ENCODE peak calls at places on chromosome 22, in six cellular contexts. U, E, R, Q, C and M are unnamed samples.
A peak's percentile ranks its signal among the peaks of the same experiment; 100 is the strongest.

GRCh38 chr22:22010358-22010757 is 27.8 kb upstream of the TOP3B start:
- DNase-seq in C (no peak), R (no peak), E (no peak), Q (no peak), U (no peak), M (no peak)

GRCh38 chr22:29901354-29901753 is 18.4 kb downstream of the MTMR3 start:
- DNase-seq in E (no peak), U (no peak), R (no peak), C (no peak), Q (no peak), M (no peak)

GRCh38 chr22:32333769-32334639 is 23.7 kb upstream of the RFPL3 start:
- DNase-seq in Q (no peak), R (no peak), U (no peak), E (no peak), C (no peak), M (no peak)

GRCh38 chr22:40261783-40262182 is 84.1 kb downstream of the TNRC6B start:
- DNase-seq in R (no peak), E (no peak), U (no peak), C (no peak), Q (no peak), M (no peak)

GRCh38 chr22:17013396-17014100 is 5.5 kb upstream of the GAB4 start:
- DNase-seq in R (no peak), C (no peak), U (no peak), E (no peak), Q (no peak), M (no peak)

GRCh38 chr22:26143801-26144325 is 25.4 kb upstream of the SEZ6L start:
- DNase-seq in C (no peak), R (no peak), U (no peak), E (no peak), Q (no peak), M (no peak)

GRCh38 chr22:27170491-27170890 is 513.1 kb downstream of the MIAT start:
- DNase-seq in R (no peak), C (no peak), Q (no peak), E (peak; percentile 17), U (no peak), M (peak; percentile 24)

GRCh38 chr22:48489551-48490512 is 1337.8 kb downstream of the BRD1 start:
- DNase-seq in R (no peak), Q (no peak), C (no peak), E (no peak), U (peak; percentile 47), M (peak; percentile 53)

GRCh38 chr22:46031561-46031960 is 54.6 kb upstream of the WNT7B start:
- DNase-seq in E (peak; percentile 4), R (no peak), C (no peak), Q (no peak), U (no peak), M (no peak)

GRCh38 chr22:23289851-23290724 is 109.8 kb downstream of the BCR start:
- DNase-seq in Q (no peak), R (peak; percentile 38), E (peak; percentile 45), U (peak; percentile 81), C (no peak), M (peak; percentile 80)

GRCh38 chr22:48651981-48652538 is 1175.6 kb downstream of the BRD1 start:
- DNase-seq in E (no peak), C (no peak), U (no peak), R (no peak), Q (no peak), M (no peak)

GRCh38 chr22:33247758-33248157 is 189.6 kb upstream of the SYN3 start:
- DNase-seq in E (no peak), U (no peak), Q (no peak), R (no peak), C (no peak), M (no peak)